ENCODE peak calls at places on chromosomes 12 and 14, in seven cellular contexts. W is activated naive CD8-positive, alpha-beta T cell treated with anti-CD3 and anti-CD28 coated beads, Interleukin-2, amount 10 ng/mL, durations not matched to agents 7 days and 5 days; R is left ventricle myocardium superior; P is A549; D is Panc1; I is pancreas; T is PC-3. Q is an unnamed sample.

GRCh38 chr12:46430340-46430948 is 57.9 kb upstream of the SLC38A2 start:
- ATAC-seq in D (peak; percentile 88), I (peak; percentile 82), W (peak; percentile 89), T (peak; percentile 77), P (peak; percentile 83), R (peak; percentile 54), Q (peak; percentile 95)

GRCh38 chr12:119693006-119693405 is 25.1 kb downstream of the PRKAB1 start:
- ATAC-seq in I (peak; percentile 92), W (no peak), T (peak; percentile 97), R (peak; percentile 91), P (no peak), D (no peak), Q (no peak)

GRCh38 chr12:51403744-51404143 is 12.5 kb upstream of the GALNT6 start:
- ATAC-seq in T (no peak), D (no peak), I (no peak), P (no peak), R (peak; percentile 39), W (no peak), Q (no peak)

GRCh38 chr12:72133497-72134055 is 138.6 kb upstream of the TRHDE start:
- ATAC-seq in W (no peak), I (no peak), P (peak; percentile 56), T (peak; percentile 90), D (peak; percentile 48), R (no peak), Q (no peak)

GRCh38 chr12:49019120-49019430 is 499 bp upstream of the PRKAG1 start:
- ATAC-seq in R (peak; percentile 13), P (peak; percentile 20), I (peak; percentile 27), D (peak; percentile 33), T (peak; percentile 17), W (peak; percentile 21), Q (no peak)

GRCh38 chr14:52895000-52895399 is 55.9 kb downstream of the FERMT2 start:
- ATAC-seq in W (no peak), R (no peak), T (no peak), D (no peak), P (no peak), I (no peak), Q (peak; percentile 90)

GRCh38 chr12:79844693-79845092 is 90.2 kb downstream of the PPP1R12A start:
- ATAC-seq in W (no peak), R (peak; percentile 19), P (peak; percentile 86), T (peak; percentile 60), I (no peak), D (peak; percentile 80), Q (no peak)

GRCh38 chr14:48417715-48418500 is 742.5 kb upstream of the MDGA2 start:
- ATAC-seq in I (no peak), R (no peak), W (no peak), D (no peak), T (no peak), P (no peak), Q (no peak)

GRCh38 chr14:68824517-68825347 is 31.9 kb upstream of the ZFP36L1 start:
- ATAC-seq in W (no peak), R (peak; percentile 96), T (peak; percentile 92), I (peak; percentile 97), D (peak; percentile 97), P (peak; percentile 94), Q (no peak)

GRCh38 chr12:69671597-69671996 is 27.5 kb downstream of the BEST3 start:
- ATAC-seq in D (no peak), W (no peak), R (no peak), P (no peak), T (no peak), I (no peak), Q (no peak)

GRCh38 chr14:23252006-23252405 is 14.3 kb downstream of the RNF212B start:
- ATAC-seq in T (no peak), I (no peak), P (no peak), D (no peak), R (no peak), W (no peak), Q (no peak)

GRCh38 chr14:50007123-50007903 is 109.1 kb downstream of the VCPKMT start:
- ATAC-seq in D (peak; percentile 25), I (no peak), R (no peak), W (no peak), P (peak; percentile 41), T (peak; percentile 48), Q (no peak)

GRCh38 chr14:58637040-58637390 is 747 bp upstream of the DACT1 start:
- ATAC-seq in I (no peak), P (peak; percentile 31), W (no peak), R (peak; percentile 5), T (peak; percentile 45), D (no peak), Q (peak; percentile 18)

GRCh38 chr12:124608451-124608870 is 41.0 kb upstream of the NCOR2 start:
- ATAC-seq in P (no peak), D (no peak), W (no peak), T (peak; percentile 60), R (no peak), I (no peak), Q (no peak)

GRCh38 chr12:20701106-20701505 is 6.0 kb downstream of the SLCO1C1 start:
- ATAC-seq in P (no peak), T (no peak), I (no peak), W (no peak), R (no peak), D (no peak), Q (no peak)

GRCh38 chr12:68080577-68080976 is 79.0 kb downstream of the IFNG start:
- ATAC-seq in D (no peak), W (peak; percentile 95), I (no peak), T (no peak), P (no peak), R (no peak), Q (no peak)

GRCh38 chr12:116650062-116650461 is 87.8 kb downstream of the SPRING1 start:
- ATAC-seq in R (no peak), P (no peak), D (no peak), I (no peak), T (no peak), W (no peak), Q (no peak)

GRCh38 chr12:57110189-57111045 is 745 bp downstream of the STAT6 start:
- ATAC-seq in I (peak; percentile 20), W (peak; percentile 34), D (peak; percentile 43), P (peak; percentile 55), R (peak; percentile 40), T (peak; percentile 19), Q (peak; percentile 45)

GRCh38 chr12:103273645-103274044 is 222.1 kb downstream of the C12orf42 start:
- ATAC-seq in D (no peak), I (no peak), W (no peak), P (no peak), T (no peak), R (no peak), Q (no peak)

GRCh38 chr14:20434701-20435453 is 1.1 kb downstream of the KLHL33 start:
- ATAC-seq in I (peak; percentile 32), T (no peak), P (no peak), W (no peak), R (peak; percentile 85), D (no peak), Q (no peak)

GRCh38 chr12:82952946-82953345 is 266.2 kb downstream of the TMTC2 start:
- ATAC-seq in W (no peak), T (no peak), D (no peak), P (no peak), R (no peak), I (no peak), Q (no peak)

GRCh38 chr12:57672801-57673200 is 21.1 kb upstream of the OS9 start:
- ATAC-seq in P (no peak), W (no peak), R (no peak), I (no peak), D (no peak), T (no peak), Q (no peak)

GRCh38 chr12:76055393-76055792 is 23.8 kb upstream of the PHLDA1 start:
- ATAC-seq in W (no peak), T (no peak), D (no peak), R (no peak), I (no peak), P (no peak), Q (no peak)

GRCh38 chr14:65287264-65288131 is 125.0 kb upstream of the FUT8 start:
- ATAC-seq in W (peak; percentile 76), R (no peak), P (no peak), D (no peak), T (no peak), I (no peak), Q (peak; percentile 77)

GRCh38 chr12:49707812-49708147 is 575 bp upstream of the FMNL3 start:
- ATAC-seq in P (peak; percentile 11), I (no peak), T (no peak), W (no peak), R (no peak), D (no peak), Q (no peak)

GRCh38 chr12:661720-662486 is 1.3 kb downstream of the NINJ2 start:
- ATAC-seq in R (peak; percentile 76), D (no peak), T (no peak), P (no peak), I (no peak), W (no peak), Q (no peak)